ENCODE peak calls at places on chromosomes 13 and 19, in six cellular contexts. One of them, this sample, is unnamed.

GRCh38 chr13:67914535-67914934 is 684.4 kb upstream of the PCDH9 start:
- DNase-seq in tibial artery: no peak
- DNase-seq in PC-3: no peak
- DNase-seq in AG10803: no peak
- DNase-seq in heart left ventricle: no peak
- DNase-seq in choroid plexus epithelial cell: no peak
- DNase-seq in this sample: no peak

GRCh38 chr13:44470623-44471562 is 97.3 kb downstream of the SERP2 start:
- DNase-seq in choroid plexus epithelial cell: peak; percentile 61
- DNase-seq in AG10803: no peak
- DNase-seq in heart left ventricle: no peak
- DNase-seq in tibial artery: no peak
- DNase-seq in PC-3: peak; percentile 50
- DNase-seq in this sample: no peak

GRCh38 chr13:64414381-64414780 is 2815.8 kb downstream of the PCDH9 start:
- DNase-seq in tibial artery: no peak
- DNase-seq in AG10803: no peak
- DNase-seq in PC-3: no peak
- DNase-seq in heart left ventricle: no peak
- DNase-seq in choroid plexus epithelial cell: peak; percentile 25
- DNase-seq in this sample: no peak

GRCh38 chr13:41802684-41803554 is 158.0 kb downstream of the VWA8 start:
- DNase-seq in PC-3: peak; percentile 49
- DNase-seq in tibial artery: no peak
- DNase-seq in AG10803: peak; percentile 74
- DNase-seq in heart left ventricle: no peak
- DNase-seq in choroid plexus epithelial cell: peak; percentile 74
- DNase-seq in this sample: no peak

GRCh38 chr13:48316826-48317510 is 13.4 kb downstream of the RB1 start:
- DNase-seq in tibial artery: no peak
- DNase-seq in PC-3: no peak
- DNase-seq in heart left ventricle: no peak
- DNase-seq in choroid plexus epithelial cell: no peak
- DNase-seq in AG10803: no peak
- DNase-seq in this sample: no peak

GRCh38 chr19:17682273-17682672 is 5.9 kb downstream of the UNC13A start:
- DNase-seq in PC-3: no peak
- DNase-seq in heart left ventricle: no peak
- DNase-seq in tibial artery: no peak
- DNase-seq in AG10803: no peak
- DNase-seq in choroid plexus epithelial cell: no peak
- DNase-seq in this sample: no peak

GRCh38 chr13:59269476-59269875 is 894.3 kb downstream of the DIAPH3 start:
- DNase-seq in choroid plexus epithelial cell: peak; percentile 80
- DNase-seq in AG10803: peak; percentile 55
- DNase-seq in PC-3: no peak
- DNase-seq in heart left ventricle: no peak
- DNase-seq in tibial artery: no peak
- DNase-seq in this sample: no peak

GRCh38 chr13:37869756-37870488 is at the start of gene TRPC4:
- DNase-seq in tibial artery: peak; percentile 81
- DNase-seq in AG10803: peak; percentile 80
- DNase-seq in choroid plexus epithelial cell: peak; percentile 89
- DNase-seq in heart left ventricle: peak; percentile 26
- DNase-seq in PC-3: peak; percentile 54
- DNase-seq in this sample: peak; percentile 88

GRCh38 chr19:47004012-47004465 is 15.6 kb upstream of the NPAS1 start:
- DNase-seq in heart left ventricle: no peak
- DNase-seq in choroid plexus epithelial cell: no peak
- DNase-seq in tibial artery: no peak
- DNase-seq in AG10803: no peak
- DNase-seq in PC-3: no peak
- DNase-seq in this sample: no peak

GRCh38 chr19:47002853-47003610 is 16.6 kb upstream of the NPAS1 start:
- DNase-seq in PC-3: no peak
- DNase-seq in heart left ventricle: no peak
- DNase-seq in choroid plexus epithelial cell: no peak
- DNase-seq in tibial artery: no peak
- DNase-seq in AG10803: no peak
- DNase-seq in this sample: no peak

GRCh38 chr19:47003611-47003935 is 16.1 kb upstream of the NPAS1 start:
- DNase-seq in choroid plexus epithelial cell: no peak
- DNase-seq in heart left ventricle: no peak
- DNase-seq in AG10803: no peak
- DNase-seq in PC-3: no peak
- DNase-seq in tibial artery: no peak
- DNase-seq in this sample: no peak

GRCh38 chr19:47001584-47001983 is 18.1 kb upstream of the NPAS1 start:
- DNase-seq in tibial artery: no peak
- DNase-seq in heart left ventricle: no peak
- DNase-seq in AG10803: no peak
- DNase-seq in PC-3: no peak
- DNase-seq in choroid plexus epithelial cell: no peak
- DNase-seq in this sample: no peak

DNA sequence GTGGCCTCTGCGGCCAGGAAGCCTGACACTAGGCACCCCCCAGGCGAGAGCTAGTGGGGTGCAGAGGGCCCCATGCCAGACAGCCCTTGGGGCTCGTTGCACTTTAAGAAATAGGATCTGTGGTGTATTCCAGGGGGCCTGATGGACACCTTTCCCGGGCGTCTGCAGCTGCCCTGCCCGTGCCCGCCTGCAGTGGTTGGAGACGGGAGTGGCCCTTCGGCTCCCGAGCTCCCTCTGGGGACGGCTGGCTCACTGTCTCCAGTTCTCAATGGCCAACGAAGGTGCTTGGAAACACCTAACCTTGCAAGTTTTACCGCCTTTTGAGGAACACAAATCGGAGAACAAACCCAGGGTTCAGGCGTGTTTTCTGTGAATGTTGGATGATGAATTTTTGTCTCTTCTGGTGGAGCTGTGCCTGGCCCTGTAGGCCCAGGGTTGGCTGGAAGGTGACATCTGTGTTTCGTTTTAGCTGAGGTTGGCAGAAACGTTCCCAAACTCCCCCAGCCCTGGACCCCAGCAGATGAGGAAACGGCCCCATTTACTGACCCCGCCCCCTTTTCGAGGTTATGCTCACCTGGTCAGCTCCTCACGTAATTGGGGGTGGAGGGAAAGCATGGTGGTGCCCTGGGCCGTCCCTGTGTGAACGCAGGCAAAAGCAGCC is 17.4 kb upstream of the NPAS1 start:
- DNase-seq in choroid plexus epithelial cell: no peak
- DNase-seq in AG10803: no peak
- DNase-seq in PC-3: no peak
- DNase-seq in heart left ventricle: no peak
- DNase-seq in tibial artery: no peak
- DNase-seq in this sample: no peak
- TF ChIP-seq CTCF in choroid plexus epithelial cell: no peak
- TF ChIP-seq CTCF in AG10803: peak; percentile 12
- TF ChIP-seq CTCF in PC-3: no peak
- TF ChIP-seq CTCF in heart left ventricle: peak; percentile 12
- TF ChIP-seq CTCF in tibial artery: peak; percentile 6
- TF ChIP-seq CTCF in this sample: no peak

GRCh38 chr13:20340136-20340758 is 108.1 kb upstream of the GJB6 start:
- DNase-seq in PC-3: no peak
- DNase-seq in AG10803: no peak
- DNase-seq in choroid plexus epithelial cell: peak; percentile 17
- DNase-seq in tibial artery: no peak
- DNase-seq in heart left ventricle: no peak
- DNase-seq in this sample: peak; percentile 73

GRCh38 chr13:20336761-20337160 is 104.6 kb upstream of the GJB6 start:
- DNase-seq in heart left ventricle: no peak
- DNase-seq in PC-3: no peak
- DNase-seq in AG10803: no peak
- DNase-seq in choroid plexus epithelial cell: no peak
- DNase-seq in tibial artery: no peak
- DNase-seq in this sample: peak; percentile 23

GRCh38 chr13:20337894-20338551 is 105.9 kb upstream of the GJB6 start:
- DNase-seq in AG10803: no peak
- DNase-seq in PC-3: peak; percentile 59
- DNase-seq in heart left ventricle: no peak
- DNase-seq in tibial artery: no peak
- DNase-seq in choroid plexus epithelial cell: no peak
- DNase-seq in this sample: no peak

GRCh38 chr13:20342326-20342725 is 110.2 kb upstream of the GJB6 start:
- DNase-seq in choroid plexus epithelial cell: no peak
- DNase-seq in heart left ventricle: no peak
- DNase-seq in PC-3: no peak
- DNase-seq in tibial artery: no peak
- DNase-seq in AG10803: no peak
- DNase-seq in this sample: no peak

GRCh38 chr13:20340759-20341161 is 108.6 kb upstream of the GJB6 start:
- DNase-seq in choroid plexus epithelial cell: peak; percentile 20
- DNase-seq in tibial artery: no peak
- DNase-seq in heart left ventricle: no peak
- DNase-seq in AG10803: peak; percentile 52
- DNase-seq in PC-3: no peak
- DNase-seq in this sample: no peak
- TF ChIP-seq CTCF in choroid plexus epithelial cell: no peak
- TF ChIP-seq CTCF in tibial artery: no peak
- TF ChIP-seq CTCF in heart left ventricle: no peak
- TF ChIP-seq CTCF in AG10803: no peak
- TF ChIP-seq CTCF in PC-3: no peak
- TF ChIP-seq CTCF in this sample: no peak

GRCh38 chr13:34884366-34884765 is 57.7 kb upstream of the NBEA start:
- DNase-seq in heart left ventricle: no peak
- DNase-seq in choroid plexus epithelial cell: no peak
- DNase-seq in AG10803: no peak
- DNase-seq in tibial artery: no peak
- DNase-seq in PC-3: no peak
- DNase-seq in this sample: no peak
- TF ChIP-seq CTCF in heart left ventricle: no peak
- TF ChIP-seq CTCF in choroid plexus epithelial cell: no peak
- TF ChIP-seq CTCF in AG10803: no peak
- TF ChIP-seq CTCF in tibial artery: no peak
- TF ChIP-seq CTCF in PC-3: no peak
- TF ChIP-seq CTCF in this sample: no peak

GRCh38 chr13:20353973-20354372 is 121.9 kb upstream of the GJB6 start:
- DNase-seq in tibial artery: no peak
- DNase-seq in AG10803: peak; percentile 68
- DNase-seq in PC-3: peak; percentile 74
- DNase-seq in heart left ventricle: no peak
- DNase-seq in choroid plexus epithelial cell: peak; percentile 76
- DNase-seq in this sample: no peak
- TF ChIP-seq CTCF in tibial artery: no peak
- TF ChIP-seq CTCF in AG10803: peak; percentile 49
- TF ChIP-seq CTCF in PC-3: peak; percentile 44
- TF ChIP-seq CTCF in heart left ventricle: no peak
- TF ChIP-seq CTCF in choroid plexus epithelial cell: no peak
- TF ChIP-seq CTCF in this sample: no peak

GRCh38 chr13:107473255-107473654 is 742.1 kb downstream of the LIG4 start:
- DNase-seq in choroid plexus epithelial cell: no peak
- DNase-seq in AG10803: no peak
- DNase-seq in heart left ventricle: no peak
- DNase-seq in tibial artery: no peak
- DNase-seq in PC-3: no peak
- DNase-seq in this sample: no peak
- TF ChIP-seq CTCF in choroid plexus epithelial cell: no peak
- TF ChIP-seq CTCF in AG10803: no peak
- TF ChIP-seq CTCF in heart left ventricle: no peak
- TF ChIP-seq CTCF in tibial artery: no peak
- TF ChIP-seq CTCF in PC-3: no peak
- TF ChIP-seq CTCF in this sample: no peak